ENCODE peak calls at places on chromosomes 11 and 22, in six cellular contexts. F, O, L, R, T and V are unnamed samples.

GRCh38 chr22:19397729-19398094 is 33.8 kb downstream of the HIRA start:
- DNase-seq in F (no peak), O (no peak), L (no peak), R (no peak), T (no peak), V (no peak)

GRCh38 chr22:45007946-45008852 is 1.6 kb downstream of the PHF21B start:
- DNase-seq in F (no peak), O (no peak), L (no peak), R (no peak), T (no peak), V (no peak)

GRCh38 chr11:59221438-59221837 is 8.7 kb upstream of the MPEG1 start:
- DNase-seq in F (no peak), O (no peak), L (no peak), R (no peak), T (no peak), V (no peak)

GRCh38 chr11:13260963-13261599 is 16.5 kb upstream of the BMAL1 start:
- DNase-seq in F (peak), O (no peak), L (no peak), R (no peak), T (no peak), V (no peak)

GRCh38 chr22:26348810-26349526 is 80.1 kb upstream of the ASPHD2 start:
- DNase-seq in F (no peak), O (no peak), L (no peak), R (no peak), T (no peak), V (no peak)

GRCh38 chr22:37496651-37497599 is 10.7 kb upstream of the MFNG start:
- DNase-seq in F (no peak), O (peak), L (no peak), R (no peak), T (no peak), V (no peak)

GRCh38 chr22:33866521-33866920 is 53.8 kb downstream of the LARGE1 start:
- DNase-seq in F (no peak), O (no peak), L (no peak), R (no peak), T (peak), V (no peak)

GRCh38 chr11:64675417-64676252 is 47.4 kb downstream of the NRXN2 start:
- DNase-seq in F (peak), O (no peak), L (no peak), R (peak), T (peak), V (no peak)

GRCh38 chr11:76669901-76670474 is 559 bp downstream of the LRRC32 start:
- DNase-seq in F (no peak), O (peak), L (no peak), R (no peak), T (no peak), V (no peak)

GRCh38 chr11:43503417-43503816 is 144.7 kb downstream of the TTC17 start:
- DNase-seq in F (no peak), O (no peak), L (no peak), R (no peak), T (no peak), V (no peak)

GRCh38 chr22:36398602-36399472 is 11.1 kb upstream of the MYH9 start:
- DNase-seq in F (no peak), O (no peak), L (no peak), R (no peak), T (no peak), V (no peak)

GRCh38 chr11:128471138-128471661 is 116.2 kb downstream of the ETS1 start:
- DNase-seq in F (no peak), O (no peak), L (no peak), R (no peak), T (no peak), V (no peak)

GRCh38 chr11:6307879-6308278 is 12.4 kb downstream of the CAVIN3 start:
- DNase-seq in F (no peak), O (no peak), L (no peak), R (no peak), T (no peak), V (no peak)